ENCODE peak calls at places on chromosomes 11 and 22, in ten cellular contexts. F is HL-60; C is activated CD4-positive, alpha-beta memory T cell treated with anti-CD3 and anti-CD28 coated beads for 36 hours; T is NCI-H524 treated with DMSO at 0.1 percent for 48 hours; J is left ventricle myocardium superior; B is GM23338; E is MG63; S is substantia nigra; H is mucosa of gallbladder; P is activated CD8-positive, alpha-beta memory T cell treated with anti-CD3 and anti-CD28 coated beads for 24 hours. A is an unnamed sample.

GRCh38 chr11:85257837-85258236 is 369.3 kb downstream of the DLG2 start:
- DNase-seq in C (no peak), P (no peak), B (no peak), S (no peak), H (no peak), F (no peak), T (no peak), J (no peak), E (no peak), A (no peak)

GRCh38 chr22:36815558-36816337 is 1.1 kb downstream of the PVALB start:
- DNase-seq in T (no peak), H (no peak), E (no peak), J (no peak), S (no peak), P (no peak), C (no peak), F (no peak), B (no peak), A (no peak)

GRCh38 chr22:28801845-28802594 is 1.7 kb upstream of the XBP1 start:
- DNase-seq in S (no peak), P (no peak), J (no peak), H (peak), E (no peak), F (peak), C (no peak), T (no peak), B (peak), A (no peak)

GRCh38 chr11:1453611-1454386 is 32.8 kb downstream of the MOB2 start:
- DNase-seq in S (no peak), B (peak), F (peak), E (no peak), C (peak), J (peak), T (no peak), P (no peak), H (peak), A (no peak)

GRCh38 chr11:18347471-18348125 is 25.2 kb downstream of the GTF2H1 start:
- DNase-seq in J (no peak), P (no peak), C (no peak), E (peak), H (no peak), T (no peak), F (no peak), S (no peak), B (no peak), A (no peak)

GRCh38 chr22:22703715-22704114 is 59.3 kb downstream of the GGTLC2 start:
- DNase-seq in J (no peak), P (peak), H (no peak), C (peak), B (no peak), T (no peak), S (no peak), E (peak), F (no peak), A (no peak)

GRCh38 chr11:73980001-73980960 is 2.4 kb downstream of the UCP2 start:
- DNase-seq in T (no peak), S (peak), H (peak), F (peak), E (no peak), B (peak), P (peak), J (peak), C (peak), A (no peak)

GRCh38 chr11:45909594-45910475 is 2.8 kb upstream of the FREY1 start:
- DNase-seq in F (no peak), J (no peak), P (no peak), E (no peak), S (no peak), C (no peak), H (no peak), T (no peak), B (no peak), A (no peak)

GRCh38 chr22:44161673-44162072 is 19.1 kb upstream of the PARVG start:
- DNase-seq in H (no peak), B (no peak), T (no peak), S (no peak), F (no peak), J (no peak), C (no peak), E (no peak), P (no peak), A (no peak)

GRCh38 chr11:79060534-79060933 is 380.3 kb downstream of the TENM4 start:
- DNase-seq in S (no peak), T (no peak), F (no peak), C (no peak), P (no peak), J (no peak), B (no peak), E (peak), H (no peak), A (no peak)

GRCh38 chr11:116693206-116694016 is 79.4 kb downstream of the BUD13 start:
- DNase-seq in C (no peak), B (no peak), T (no peak), S (no peak), F (no peak), H (peak), J (no peak), P (peak), E (no peak), A (no peak)

GRCh38 chr11:115959098-115959497 is 454.9 kb upstream of the CADM1 start:
- DNase-seq in E (no peak), J (no peak), F (no peak), B (no peak), C (no peak), P (no peak), T (no peak), S (no peak), H (peak), A (no peak)

GRCh38 chr11:35802221-35802620 is 139.6 kb downstream of the TRIM44 start:
- DNase-seq in P (no peak), S (no peak), H (no peak), E (no peak), B (no peak), T (no peak), F (no peak), J (no peak), C (no peak), A (no peak)

GRCh38 chr11:76385903-76386302 is 4.8 kb downstream of the GVQW3 start:
- DNase-seq in J (no peak), T (no peak), F (no peak), S (no peak), B (peak), E (no peak), P (no peak), C (no peak), H (peak), A (no peak)

GRCh38 chr11:31822604-31823371 is 11.7 kb upstream of the PAX6 start:
- DNase-seq in T (no peak), F (no peak), E (no peak), S (no peak), B (peak), P (no peak), H (no peak), J (no peak), C (no peak), A (no peak)

GRCh38 chr11:12963051-12963450 is 46.1 kb upstream of the RASSF10 start:
- DNase-seq in T (no peak), S (no peak), B (no peak), H (no peak), C (no peak), J (no peak), P (no peak), F (no peak), E (no peak), A (no peak)

GRCh38 chr11:3949132-3949531 is 93.7 kb downstream of the STIM1 start:
- DNase-seq in C (peak), J (no peak), T (no peak), S (no peak), F (no peak), H (no peak), B (no peak), E (no peak), P (no peak), A (no peak)

GRCh38 chr11:20337526-20338154 is 25.9 kb upstream of the HTATIP2 start:
- DNase-seq in H (no peak), P (no peak), B (peak), E (no peak), S (peak), C (peak), T (peak), F (peak), J (no peak), A (peak)

GRCh38 chr11:107689317-107690202 is 22.3 kb downstream of the SLN start:
- DNase-seq in T (peak), E (peak), J (peak), S (peak), C (peak), H (peak), P (peak), F (peak), B (peak), A (peak)

GRCh38 chr22:37254206-37254866 is 10.3 kb upstream of the RAC2 start:
- DNase-seq in P (no peak), B (no peak), C (no peak), F (no peak), T (no peak), S (no peak), H (no peak), J (peak), E (peak), A (no peak)

GRCh38 chr11:85694385-85694980 is 8.5 kb upstream of the CCDC89 start:
- DNase-seq in E (no peak), F (peak), J (no peak), S (no peak), H (no peak), T (no peak), B (peak), P (no peak), C (no peak), A (peak)

GRCh38 chr11:122646549-122647340 is 8.8 kb upstream of the UBASH3B start:
- DNase-seq in F (no peak), H (no peak), T (no peak), B (no peak), E (peak), C (no peak), P (no peak), J (no peak), S (no peak), A (no peak)

GRCh38 chr22:48045369-48045768 is 1282.9 kb downstream of the TBC1D22A start:
- DNase-seq in P (no peak), E (no peak), T (no peak), B (no peak), H (no peak), F (no peak), S (no peak), J (no peak), C (no peak), A (no peak)

GRCh38 chr11:79266391-79266790 is 174.4 kb downstream of the TENM4 start:
- DNase-seq in F (no peak), C (no peak), P (no peak), T (no peak), J (no peak), B (no peak), E (no peak), H (no peak), S (no peak), A (no peak)

GRCh38 chr11:130103296-130103814 is 33.7 kb downstream of the APLP2 start:
- DNase-seq in B (no peak), S (no peak), P (no peak), C (no peak), J (no peak), E (peak), T (no peak), H (no peak), F (no peak), A (peak)

GRCh38 chr11:66889974-66890373 is 33.1 kb downstream of the LRFN4 start:
- DNase-seq in E (no peak), H (no peak), C (no peak), F (no peak), S (no peak), P (no peak), J (no peak), B (no peak), T (no peak), A (no peak)

GRCh38 chr22:27990879-27991278 is 71.8 kb upstream of the PITPNB start:
- DNase-seq in E (peak), P (no peak), H (peak), S (no peak), F (peak), J (peak), C (no peak), T (no peak), B (peak), A (peak)

GRCh38 chr11:28759311-28759710 is 651.1 kb downstream of the METTL15 start:
- DNase-seq in H (peak), S (no peak), E (no peak), F (no peak), T (no peak), C (no peak), J (no peak), B (peak), P (no peak), A (peak)

GRCh38 chr22:17789379-17790200 is 15.3 kb upstream of the BID start:
- DNase-seq in J (no peak), H (no peak), B (no peak), P (no peak), T (peak), F (no peak), S (no peak), E (no peak), C (no peak), A (no peak)

GRCh38 chr11:100876826-100877545 is 189.9 kb downstream of the ARHGAP42 start:
- DNase-seq in P (no peak), F (no peak), T (no peak), E (peak), J (no peak), H (no peak), S (no peak), B (peak), C (no peak), A (peak)

GRCh38 chr11:94909371-94909820 is 64.0 kb downstream of the CWC15 start:
- DNase-seq in E (no peak), T (no peak), P (no peak), C (no peak), S (no peak), J (no peak), F (no peak), B (no peak), H (no peak), A (no peak)

GRCh38 chr11:83044958-83045712 is 26.6 kb downstream of the RAB30 start:
- DNase-seq in B (peak), F (no peak), E (peak), H (no peak), J (no peak), C (no peak), P (no peak), T (no peak), S (no peak), A (peak)

GRCh38 chr11:73306069-73306468 is 2.0 kb upstream of the ARHGEF17 start:
- DNase-seq in J (no peak), F (peak), C (no peak), H (no peak), S (no peak), T (no peak), B (peak), P (no peak), E (no peak), A (no peak)

GRCh38 chr22:44167501-44167900 is 13.2 kb upstream of the PARVG start:
- DNase-seq in H (no peak), T (no peak), S (no peak), P (no peak), C (no peak), B (no peak), J (no peak), F (no peak), E (no peak), A (no peak)

GRCh38 chr11:134556186-134556585 is 144.1 kb upstream of the B3GAT1 start:
- DNase-seq in P (peak), B (no peak), C (no peak), T (no peak), E (no peak), J (no peak), H (no peak), S (no peak), F (no peak), A (no peak)

GRCh38 chr11:109424893-109425292 is 2.9 kb downstream of the C11orf87 start:
- DNase-seq in E (no peak), T (no peak), H (no peak), B (peak), F (peak), C (peak), S (no peak), P (no peak), J (peak), A (no peak)